ENCODE peak calls at places on chromosomes 2 and 18, in five cellular contexts. One of them, this sample, is unnamed.

GRCh38 chr2:222049946-222050345 is 248.9 kb downstream of the PAX3 start:
- DNase-seq in T-helper 2 cell: no peak
- DNase-seq in GM12891: no peak
- DNase-seq in A549: peak
- DNase-seq in neural crest cell: no peak
- DNase-seq in this sample: no peak

GRCh38 chr2:173044686-173045085 is 31.0 kb upstream of the MAP3K20 start:
- DNase-seq in neural crest cell: no peak
- DNase-seq in GM12891: no peak
- DNase-seq in T-helper 2 cell: no peak
- DNase-seq in A549: no peak
- DNase-seq in this sample: no peak

GRCh38 chr2:156319811-156320490 is 12.6 kb downstream of the NR4A2 start:
- DNase-seq in A549: no peak
- DNase-seq in T-helper 2 cell: no peak
- DNase-seq in GM12891: no peak
- DNase-seq in neural crest cell: no peak
- DNase-seq in this sample: no peak

GRCh38 chr2:32061973-32062861 is 1.1 kb upstream of the SPAST start:
- DNase-seq in A549: no peak
- DNase-seq in neural crest cell: no peak
- DNase-seq in T-helper 2 cell: no peak
- DNase-seq in GM12891: no peak
- DNase-seq in this sample: peak

GRCh38 chr2:181781082-181781786 is 100.9 kb upstream of the NEUROD1 start:
- DNase-seq in GM12891: no peak
- DNase-seq in neural crest cell: no peak
- DNase-seq in A549: peak
- DNase-seq in T-helper 2 cell: no peak
- DNase-seq in this sample: no peak

GRCh38 chr18:6412933-6413472 is 1.7 kb downstream of the L3MBTL4 start:
- DNase-seq in A549: no peak
- DNase-seq in T-helper 2 cell: no peak
- DNase-seq in neural crest cell: no peak
- DNase-seq in GM12891: no peak
- DNase-seq in this sample: no peak

GRCh38 chr2:26569216-26570082 is 71.7 kb downstream of the CIB4 start:
- DNase-seq in A549: no peak
- DNase-seq in neural crest cell: no peak
- DNase-seq in GM12891: no peak
- DNase-seq in T-helper 2 cell: no peak
- DNase-seq in this sample: no peak

GRCh38 chr18:24019641-24020331 is 5.2 kb downstream of the TTC39C start:
- DNase-seq in T-helper 2 cell: peak
- DNase-seq in neural crest cell: no peak
- DNase-seq in A549: no peak
- DNase-seq in GM12891: no peak
- DNase-seq in this sample: no peak

GRCh38 chr2:105307550-105307949 is 22.0 kb downstream of the TGFBRAP1 start:
- DNase-seq in GM12891: no peak
- DNase-seq in neural crest cell: no peak
- DNase-seq in A549: no peak
- DNase-seq in T-helper 2 cell: no peak
- DNase-seq in this sample: no peak

GRCh38 chr2:236254674-236255073 is 9.5 kb downstream of the ASB18 start:
- DNase-seq in A549: no peak
- DNase-seq in GM12891: no peak
- DNase-seq in neural crest cell: no peak
- DNase-seq in T-helper 2 cell: no peak
- DNase-seq in this sample: no peak

GRCh38 chr2:101111917-101112771 is 39.0 kb downstream of the TBC1D8 start:
- DNase-seq in A549: peak
- DNase-seq in neural crest cell: no peak
- DNase-seq in GM12891: no peak
- DNase-seq in T-helper 2 cell: no peak
- DNase-seq in this sample: peak

GRCh38 chr2:121205321-121205942 is 79.6 kb downstream of the TFCP2L1 start:
- DNase-seq in A549: no peak
- DNase-seq in neural crest cell: no peak
- DNase-seq in GM12891: no peak
- DNase-seq in T-helper 2 cell: no peak
- DNase-seq in this sample: no peak

GRCh38 chr2:113257511-113258264 is 21.0 kb downstream of the PAX8 start:
- DNase-seq in neural crest cell: no peak
- DNase-seq in T-helper 2 cell: no peak
- DNase-seq in GM12891: no peak
- DNase-seq in A549: no peak
- DNase-seq in this sample: no peak

GRCh38 chr2:109020217-109020637 is 31.2 kb upstream of the EDAR start:
- DNase-seq in A549: no peak
- DNase-seq in neural crest cell: no peak
- DNase-seq in T-helper 2 cell: peak
- DNase-seq in GM12891: no peak
- DNase-seq in this sample: peak

GRCh38 chr2:229270551-229271410 is at the start of gene PID1:
- DNase-seq in A549: peak
- DNase-seq in neural crest cell: peak
- DNase-seq in GM12891: no peak
- DNase-seq in T-helper 2 cell: no peak
- DNase-seq in this sample: peak

GRCh38 chr18:26482567-26482966 is 65.8 kb downstream of the KCTD1 start:
- DNase-seq in neural crest cell: no peak
- DNase-seq in A549: peak
- DNase-seq in T-helper 2 cell: no peak
- DNase-seq in GM12891: no peak
- DNase-seq in this sample: no peak

GRCh38 chr2:236350426-236350825 is 86.2 kb upstream of the ASB18 start:
- DNase-seq in T-helper 2 cell: no peak
- DNase-seq in neural crest cell: no peak
- DNase-seq in GM12891: no peak
- DNase-seq in A549: no peak
- DNase-seq in this sample: no peak

GRCh38 chr2:240449764-240450531 is 14.5 kb downstream of the GPC1 start:
- DNase-seq in T-helper 2 cell: no peak
- DNase-seq in A549: peak
- DNase-seq in GM12891: no peak
- DNase-seq in neural crest cell: no peak
- DNase-seq in this sample: no peak

GRCh38 chr2:68577183-68577582 is 66.2 kb upstream of the PROKR1 start:
- DNase-seq in T-helper 2 cell: no peak
- DNase-seq in GM12891: no peak
- DNase-seq in A549: no peak
- DNase-seq in neural crest cell: no peak
- DNase-seq in this sample: no peak

GRCh38 chr2:207895236-207895860 is 125.6 kb upstream of the FZD5 start:
- DNase-seq in GM12891: no peak
- DNase-seq in neural crest cell: no peak
- DNase-seq in A549: no peak
- DNase-seq in T-helper 2 cell: no peak
- DNase-seq in this sample: no peak

GRCh38 chr2:28068098-28068497 is 177.6 kb downstream of the BABAM2 start:
- DNase-seq in T-helper 2 cell: no peak
- DNase-seq in neural crest cell: no peak
- DNase-seq in A549: no peak
- DNase-seq in GM12891: no peak
- DNase-seq in this sample: peak